ENCODE peak calls at places on chromosomes 7 and 10, in seven cellular contexts. M is COR-L47; F is NCI-H1092 treated with DMSO at 0.1 percent for 48 hours; D is naive thymus-derived CD8-positive, alpha-beta T cell; J is SHP77; N is stimulated activated CD4-positive, alpha-beta T cell treated with anti-CD3 and anti-CD28 coated beads, Interleukin-2, amount 100 ng/mL, for 48 hours; T is LoVo. C is an unnamed sample.
A peak's percentile ranks its signal among the peaks of the same experiment; 100 is the strongest.

GRCh38 chr10:79491171-79491835 is 21.0 kb upstream of the EIF5AL1 start:
- DNase-seq in J (no peak), M (no peak), F (no peak), N (no peak), T (no peak), D (no peak), C (no peak)

GRCh38 chr7:54932818-54933543 is 85.8 kb upstream of the EGFR start:
- DNase-seq in T (peak; percentile 77), N (no peak), F (peak; percentile 91), D (no peak), J (peak; percentile 94), M (peak; percentile 84), C (peak; percentile 16)

GRCh38 chr10:121080324-121080807 is 229.2 kb downstream of the WDR11 start:
- DNase-seq in J (no peak), D (no peak), M (no peak), F (no peak), N (no peak), T (no peak), C (no peak)

GRCh38 chr10:81248846-81249245 is 626.1 kb upstream of the NRG3 start:
- DNase-seq in F (no peak), T (no peak), N (no peak), J (no peak), M (no peak), D (no peak), C (no peak)

GRCh38 chr10:69490876-69491275 is 39.6 kb downstream of the TSPAN15 start:
- DNase-seq in J (no peak), D (no peak), N (no peak), F (no peak), T (no peak), M (no peak), C (no peak)

GRCh38 chr10:37263304-37263703 is 137.9 kb downstream of the ANKRD30A start:
- DNase-seq in M (no peak), T (no peak), D (no peak), N (no peak), F (no peak), J (no peak), C (no peak)

GRCh38 chr7:45575501-45576248 is 1.5 kb downstream of the ADCY1 start:
- DNase-seq in F (peak; percentile 36), J (no peak), D (no peak), M (no peak), N (no peak), T (no peak), C (no peak)

GRCh38 chr10:60400366-60400765 is 10.7 kb upstream of the ANK3 start:
- DNase-seq in F (no peak), D (no peak), J (no peak), N (no peak), T (no peak), M (no peak), C (no peak)

GRCh38 chr10:30970760-30971460 is 60.8 kb downstream of the ZNF438 start:
- DNase-seq in D (no peak), J (no peak), M (no peak), F (no peak), N (no peak), T (no peak), C (no peak)

GRCh38 chr7:132203021-132203420 is 373.2 kb downstream of the PLXNA4 start:
- DNase-seq in M (no peak), J (no peak), D (no peak), F (no peak), T (no peak), N (no peak), C (no peak)

GRCh38 chr10:71868192-71868697 is 17.2 kb upstream of the PSAP start:
- DNase-seq in J (no peak), D (no peak), N (no peak), T (peak; percentile 71), F (no peak), M (no peak), C (peak; percentile 33)

GRCh38 chr10:78292987-78293865 is 259.6 kb downstream of the RPS24 start:
- DNase-seq in F (peak; percentile 29), M (no peak), N (no peak), T (no peak), J (no peak), D (no peak), C (no peak)

GRCh38 chr10:26486985-26487850 is 49.1 kb downstream of the APBB1IP start:
- DNase-seq in T (peak; percentile 58), J (no peak), D (peak; percentile 54), N (peak; percentile 61), M (no peak), F (no peak), C (peak; percentile 60)

GRCh38 chr10:71666607-71667373 is 52.8 kb downstream of the C10orf105 start:
- DNase-seq in D (peak; percentile 2), T (no peak), N (no peak), M (no peak), J (no peak), F (no peak), C (no peak)

GRCh38 chr10:35421553-35422178 is 85.4 kb downstream of the CCNY start:
- DNase-seq in T (peak; percentile 46), N (no peak), M (no peak), F (no peak), J (no peak), D (no peak), C (peak; percentile 62)

GRCh38 chr10:109183366-109183765 is 739.9 kb downstream of the XPNPEP1 start:
- DNase-seq in M (no peak), F (no peak), T (no peak), D (no peak), N (no peak), J (no peak), C (no peak)

GRCh38 chr7:17769918-17770317 is 170.4 kb downstream of the SNX13 start:
- DNase-seq in F (peak; percentile 72), T (peak; percentile 81), D (peak; percentile 21), M (peak; percentile 61), N (peak; percentile 42), J (peak; percentile 79), C (peak; percentile 72)

GRCh38 chr7:105649727-105650381 is 68.6 kb upstream of the EFCAB10 start:
- DNase-seq in F (no peak), M (no peak), N (no peak), D (no peak), T (peak; percentile 50), J (no peak), C (no peak)

GRCh38 chr7:120793213-120793936 is 64.6 kb downstream of the TSPAN12 start:
- DNase-seq in T (no peak), J (no peak), N (no peak), M (no peak), F (no peak), D (no peak), C (no peak)

GRCh38 chr10:97713351-97713827 is at the start of gene MARVELD1:
- DNase-seq in T (peak; percentile 60), D (no peak), F (peak; percentile 34), J (peak; percentile 12), N (no peak), M (no peak), C (no peak)

GRCh38 chr7:130476287-130477001 is 15.4 kb upstream of the MEST start:
- DNase-seq in T (no peak), N (no peak), M (no peak), D (no peak), J (no peak), F (peak; percentile 93), C (no peak)

GRCh38 chr10:7444576-7445226 is 33.9 kb upstream of the SFMBT2 start:
- DNase-seq in J (no peak), N (no peak), D (no peak), T (no peak), F (peak; percentile 67), M (peak; percentile 49), C (no peak)

GRCh38 chr10:14820010-14820774 is 17.6 kb downstream of the CDNF start:
- DNase-seq in D (no peak), M (no peak), F (no peak), J (no peak), N (no peak), T (no peak), C (peak; percentile 29)

GRCh38 chr10:63197304-63198092 is 64.4 kb downstream of the NRBF2 start:
- DNase-seq in J (no peak), N (no peak), M (no peak), T (no peak), F (no peak), D (no peak), C (no peak)